ENCODE peak calls at places on chromosomes 3 and 15, in seven cellular contexts. P is HuH-7.5; M is stimulated activated CD8-positive, alpha-beta memory T cell treated with anti-CD3 and anti-CD28 coated beads, Interleukin-2, amount 100 ng/mL, for 48 hours; S is AG09309; Q is Panc1; X is fibroblast of lung; J is NCI-H1930. I is an unnamed sample.

GRCh38 chr3:25604107-25604805 is 60.5 kb downstream of the TOP2B start:
- DNase-seq in X (peak), Q (no peak), J (no peak), M (no peak), S (peak), P (no peak), I (no peak)

GRCh38 chr3:20739814-20740213 is 553.8 kb upstream of the SGO1 start:
- DNase-seq in Q (no peak), J (no peak), X (no peak), M (no peak), P (no peak), S (no peak), I (no peak)

GRCh38 chr15:85752591-85752990 is 42.1 kb downstream of the KLHL25 start:
- DNase-seq in X (no peak), J (no peak), Q (no peak), S (no peak), M (no peak), P (no peak), I (no peak)

GRCh38 chr3:72190050-72190449 is 405.1 kb upstream of the PROK2 start:
- DNase-seq in M (no peak), Q (no peak), X (no peak), P (no peak), J (no peak), S (no peak), I (no peak)

GRCh38 chr3:55893045-55893664 is 406.0 kb upstream of the WNT5A start:
- DNase-seq in S (no peak), M (no peak), J (no peak), Q (no peak), X (peak), P (no peak), I (no peak)

GRCh38 chr3:17013050-17013449 is 128.3 kb downstream of the PLCL2 start:
- DNase-seq in J (peak), M (no peak), X (peak), Q (no peak), P (no peak), S (no peak), I (no peak)

GRCh38 chr3:62919784-62920183 is 44.6 kb upstream of the CADPS start:
- DNase-seq in J (no peak), X (no peak), S (no peak), P (no peak), M (no peak), Q (no peak), I (no peak)

GRCh38 chr3:36540898-36541518 is 160.7 kb downstream of the STAC start:
- DNase-seq in Q (peak), X (peak), M (no peak), P (peak), J (no peak), S (peak), I (no peak)

GRCh38 chr3:13420051-13420816 is at the start of gene NUP210:
- DNase-seq in X (no peak), P (peak), M (peak), S (no peak), Q (no peak), J (peak), I (peak)

GRCh38 chr3:127212231-127212630 is 19.3 kb downstream of the PRR23E start:
- DNase-seq in M (no peak), P (no peak), X (no peak), S (no peak), J (no peak), Q (no peak), I (no peak)

GRCh38 chr15:34085746-34086145 is 15.9 kb downstream of the EMC7 start:
- DNase-seq in S (peak), P (no peak), J (no peak), M (no peak), X (peak), Q (no peak), I (no peak)

GRCh38 chr3:184526158-184526483 is 35.5 kb upstream of the EPHB3 start:
- DNase-seq in S (no peak), M (no peak), Q (no peak), X (no peak), J (peak), P (no peak), I (no peak)

I was measured in GM13977.